ENCODE peak calls at places on chromosome 13, in four cellular contexts. Q is LHCN-M2; M is stimulated activated CD4-positive, alpha-beta T cell treated with anti-CD3 and anti-CD28 coated beads, Interleukin-4, amount 100 ng/mL, for 4 hours; O is renal cortical epithelial cell. B is an unnamed sample.

GRCh38 chr13:62038214-62038613 is 622.6 kb upstream of the PCDH20 start:
- DNase-seq in Q (no peak), O (no peak), M (no peak), B (no peak)

GRCh38 chr13:74306496-74306895 is 172.3 kb upstream of the KLF12 start:
- DNase-seq in O (peak), Q (peak), M (no peak), B (no peak)

GRCh38 chr13:94366677-94367076 is 112.8 kb downstream of the DCT start:
- DNase-seq in Q (no peak), M (no peak), O (no peak), B (no peak)

GRCh38 chr13:39273953-39274352 is 235.7 kb downstream of the NHLRC3 start:
- DNase-seq in M (no peak), Q (peak), O (peak), B (peak)

GRCh38 chr13:42894765-42895181 is 97.3 kb downstream of the EPSTI1 start:
- DNase-seq in M (no peak), O (peak), Q (peak), B (no peak)

GRCh38 chr13:104281910-104282309 is 1215.7 kb upstream of the SLC10A2 start:
- DNase-seq in Q (no peak), M (no peak), O (no peak), B (no peak)

GRCh38 chr13:41621716-41622508 is 164.6 kb downstream of the RGCC start:
- DNase-seq in M (no peak), O (no peak), Q (peak), B (no peak)

GRCh38 chr13:93316848-93317247 is 90.2 kb downstream of the GPC6 start:
- DNase-seq in M (no peak), O (no peak), Q (no peak), B (no peak)

GRCh38 chr13:44974056-44974798 is 15.0 kb downstream of the NUFIP1 start:
- DNase-seq in O (peak), Q (peak), M (no peak), B (no peak)

GRCh38 chr13:113968463-113969310 is 5.2 kb downstream of the C13orf46 start:
- DNase-seq in Q (no peak), O (no peak), M (no peak), B (no peak)

GRCh38 chr13:101520672-101521071 is 68.2 kb downstream of the ITGBL1 start:
- DNase-seq in M (no peak), O (peak), Q (peak), B (no peak)

GRCh38 chr13:25980255-25980654 is 71.6 kb downstream of the SHISA2 start:
- DNase-seq in M (no peak), Q (peak), O (peak), B (no peak)

GRCh38 chr13:21668665-21669599 is 1.9 kb upstream of the FGF9 start:
- DNase-seq in M (peak), Q (peak), O (no peak), B (no peak)

GRCh38 chr13:75197803-75198202 is 284.2 kb downstream of the TBC1D4 start:
- DNase-seq in M (no peak), O (no peak), Q (no peak), B (no peak)

GRCh38 chr13:46343279-46343949 is 43.6 kb downstream of the RUBCNL start:
- DNase-seq in M (no peak), O (no peak), Q (no peak), B (no peak)

GRCh38 chr13:94968757-94969086 is 256.4 kb upstream of the SOX21 start:
- DNase-seq in O (no peak), M (no peak), Q (no peak), B (no peak)

GRCh38 chr13:25625361-25625760 is 253.6 kb downstream of the ATP8A2 start:
- DNase-seq in M (no peak), O (no peak), Q (no peak), B (no peak)

GRCh38 chr13:29743229-29743786 is 107.1 kb downstream of the UBL3 start:
- DNase-seq in O (peak), Q (no peak), M (no peak), B (no peak)

B was measured in upper lobe of left lung.